ENCODE peak calls at places on chromosomes 12 and 14, in six cellular contexts. A, U, G, Q, T and D are unnamed samples.

GRCh38 chr12:75666980-75667359 is 155.6 kb upstream of the KRR1 start:
- DNase-seq in G (peak), A (no peak), Q (no peak), U (no peak), T (no peak), D (no peak)

GRCh38 chr14:22657861-22658260 is 13.7 kb upstream of the OR6J1 start:
- DNase-seq in Q (no peak), T (no peak), A (no peak), U (no peak), G (peak), D (no peak)

GRCh38 chr12:106915635-106916026 is 40.1 kb upstream of the TMEM263 start:
- DNase-seq in A (no peak), G (no peak), T (no peak), Q (no peak), U (no peak), D (no peak)

GRCh38 chr12:41234672-41235071 is 46.6 kb downstream of the PDZRN4 start:
- DNase-seq in U (peak), T (no peak), A (no peak), Q (no peak), G (no peak), D (no peak)

GRCh38 chr12:103996595-103996994 is 30.9 kb downstream of the TDG start:
- DNase-seq in A (no peak), T (no peak), Q (no peak), U (no peak), G (no peak), D (no peak)

GRCh38 chr14:104688755-104689619 is at the start of gene INF2:
- DNase-seq in T (peak), G (peak), U (peak), A (peak), Q (peak), D (no peak)

GRCh38 chr14:100578552-100578951 is 8.7 kb downstream of the BEGAIN start:
- DNase-seq in A (no peak), G (peak), Q (peak), U (no peak), T (peak), D (no peak)

GRCh38 chr12:15717940-15718567 is 71.1 kb downstream of the EPS8 start:
- DNase-seq in U (no peak), A (no peak), G (no peak), T (no peak), Q (no peak), D (no peak)

DNA sequence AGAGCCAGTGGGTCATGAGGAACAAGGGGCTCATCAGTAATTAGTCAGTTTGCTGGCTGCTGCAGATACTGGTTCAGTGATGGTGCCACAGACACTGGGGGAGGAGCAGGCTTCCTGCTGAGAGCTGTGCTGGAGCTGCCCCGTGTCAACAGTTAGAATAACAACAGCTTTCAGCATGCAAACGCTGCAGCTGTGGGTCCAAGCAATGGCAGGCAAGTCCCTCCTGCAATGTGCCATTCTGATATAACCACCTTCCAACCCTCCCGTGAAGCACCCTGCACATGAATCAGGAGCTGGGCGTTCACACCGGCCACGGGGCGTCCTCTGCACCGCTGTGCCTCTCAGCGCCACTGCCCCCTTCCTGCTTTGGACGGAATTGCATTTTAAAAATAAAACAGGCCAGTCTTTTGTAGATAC is 258.4 kb upstream of the SFSWAP start:
- DNase-seq in U (peak), Q (peak), A (peak), G (no peak), T (no peak), D (no peak)
- TF ChIP-seq CTCF in U (peak), Q (peak), A (peak), G (no peak), T (no peak), D (no peak)

GRCh38 chr14:70955543-70956480 is 48.6 kb downstream of the PCNX1 start:
- DNase-seq in Q (peak), A (peak), T (no peak), G (peak), U (no peak), D (no peak)
- TF ChIP-seq CTCF in Q (peak), A (peak), T (no peak), G (peak), U (peak), D (peak)

DNA sequence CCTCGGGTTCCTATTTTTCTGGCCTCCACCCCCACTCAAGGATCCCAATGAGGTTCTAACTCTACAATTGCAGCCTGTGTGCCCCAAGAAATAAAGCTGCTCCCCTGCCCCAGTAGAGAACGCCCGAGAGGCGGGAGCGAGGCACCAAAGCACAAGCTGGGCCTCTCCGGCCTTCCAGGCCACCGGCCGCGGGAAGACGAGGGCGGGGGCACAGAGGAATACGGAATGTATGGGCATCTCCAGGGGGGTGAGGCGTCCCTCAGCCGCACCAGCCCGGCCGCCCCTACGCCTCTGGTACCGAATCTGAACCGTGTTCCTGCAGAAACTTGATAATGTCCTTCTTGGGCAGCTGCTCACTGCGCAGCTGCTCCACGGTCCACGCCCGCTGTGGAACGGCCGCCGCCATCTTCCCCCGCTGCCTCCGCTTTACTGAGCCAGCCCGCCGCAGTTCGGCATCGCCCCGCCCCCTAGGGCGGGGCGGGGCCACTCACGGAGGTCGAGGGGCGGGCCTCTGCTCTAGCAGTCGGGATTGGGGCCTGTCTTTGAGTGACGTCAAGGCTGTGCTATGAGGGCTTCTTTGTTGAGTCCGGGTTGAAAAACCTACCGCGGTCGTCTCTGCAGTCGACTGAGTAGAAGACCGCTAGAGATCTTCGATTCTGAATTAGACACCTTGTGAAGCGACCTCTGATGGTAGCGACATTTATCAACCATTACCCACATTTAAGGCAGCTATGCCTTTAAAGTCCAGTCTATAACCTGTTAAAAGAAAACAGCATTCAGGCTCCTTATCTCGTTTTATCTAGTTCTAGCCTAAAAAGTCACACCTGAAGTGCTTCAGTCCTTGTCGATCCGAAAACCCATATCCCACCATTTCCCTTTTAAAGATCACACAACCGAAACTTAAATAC is at the start of gene FKBP3:
- DNase-seq in U (peak), G (peak), A (peak), Q (peak), T (peak), D (peak)
- TF ChIP-seq CTCF in U (no peak), G (no peak), A (peak), Q (no peak), T (no peak), D (peak)

GRCh38 chr14:56294125-56294524 is 175.9 kb downstream of the PELI2 start:
- DNase-seq in G (no peak), A (peak), U (no peak), Q (no peak), T (no peak), D (no peak)
- TF ChIP-seq CTCF in G (no peak), A (peak), U (no peak), Q (no peak), T (no peak), D (no peak)

DNA sequence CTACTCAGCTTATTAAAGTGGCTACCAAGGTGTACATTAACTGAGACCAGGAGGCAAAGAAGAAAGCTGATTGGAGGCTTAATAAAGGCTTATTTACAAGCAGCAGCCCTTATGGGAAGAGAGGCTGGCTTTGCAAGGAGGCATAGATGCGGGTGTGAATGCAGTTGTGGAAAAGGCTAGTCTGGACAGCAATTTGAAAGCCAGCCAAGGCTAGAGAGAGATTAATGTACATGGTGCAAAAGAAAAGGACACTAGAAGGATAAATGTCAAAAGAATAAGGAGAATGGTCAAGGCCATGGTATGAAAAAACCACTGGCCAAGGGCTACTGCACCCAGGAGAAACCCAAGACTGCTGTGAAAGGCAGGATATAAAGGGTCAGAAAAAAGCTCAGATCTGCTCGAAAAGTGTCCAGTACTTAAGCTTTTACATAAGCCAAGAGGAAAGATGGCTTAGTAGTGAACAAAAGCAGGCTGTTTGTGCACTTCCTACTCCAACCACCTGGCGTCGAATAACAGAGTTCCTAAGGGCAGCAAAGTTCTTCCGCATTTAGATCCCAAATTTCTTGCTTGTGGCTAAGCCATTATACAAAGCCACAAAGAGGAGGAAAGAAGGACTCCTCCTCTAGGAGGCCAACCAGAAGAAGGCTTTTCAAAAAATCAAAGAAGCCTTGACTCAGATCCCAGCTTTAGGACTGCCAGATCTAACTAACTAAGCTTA is 24.0 kb downstream of the KLRK1 start:
- DNase-seq in A (no peak), G (peak), U (no peak), Q (no peak), T (no peak), D (no peak)
- TF ChIP-seq CTCF in A (peak), G (peak), U (no peak), Q (no peak), T (no peak), D (no peak)

GRCh38 chr12:5442251-5443006 is 10.5 kb downstream of the NTF3 start:
- DNase-seq in U (no peak), T (no peak), Q (no peak), G (peak), A (no peak), D (no peak)
- TF ChIP-seq CTCF in U (peak), T (no peak), Q (no peak), G (peak), A (peak), D (peak)

GRCh38 chr12:27018071-27018470 is 3.9 kb upstream of the TM7SF3 start:
- DNase-seq in Q (no peak), U (no peak), G (no peak), T (no peak), A (no peak), D (no peak)

GRCh38 chr12:27014085-27014858 is at the start of gene TM7SF3:
- DNase-seq in A (peak), U (peak), Q (peak), G (peak), T (peak), D (peak)

GRCh38 chr12:27014859-27015729 is 910 bp upstream of the TM7SF3 start:
- DNase-seq in G (no peak), A (no peak), Q (no peak), T (no peak), U (no peak), D (no peak)

GRCh38 chr12:27013606-27014084 is 539 bp downstream of the TM7SF3 start:
- DNase-seq in Q (peak), T (no peak), G (peak), U (no peak), A (no peak), D (no peak)

DNA sequence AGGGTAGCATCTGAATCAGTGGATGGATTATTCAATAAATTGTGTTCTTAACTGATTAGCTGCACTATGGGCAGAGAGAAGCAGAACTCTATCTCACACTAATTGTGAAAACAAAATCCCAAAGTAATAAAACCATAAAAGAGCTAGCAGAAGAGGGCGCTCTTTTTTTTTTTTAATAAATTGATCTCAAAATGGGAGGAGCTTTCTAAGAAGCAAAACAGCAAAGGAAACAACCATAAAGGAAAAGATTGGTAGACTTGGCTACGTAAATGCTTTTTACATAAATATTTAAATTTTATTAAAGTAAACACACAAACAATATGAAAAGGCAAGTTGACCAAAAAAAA is 1.5 kb upstream of the TM7SF3 start:
- DNase-seq in T (no peak), Q (no peak), A (no peak), U (no peak), G (peak), D (no peak)
- TF ChIP-seq CTCF in T (peak), Q (peak), A (peak), U (peak), G (no peak), D (peak)

GRCh38 chr12:121579190-121579791 is 1.5 kb downstream of the KDM2B start:
- DNase-seq in Q (peak), A (no peak), U (peak), T (peak), G (no peak), D (peak)

GRCh38 chr12:121581681-121582439 is 1.0 kb upstream of the KDM2B start:
- DNase-seq in G (peak), U (no peak), Q (no peak), T (peak), A (peak), D (peak)

GRCh38 chr12:121582583-121583333 is 1.9 kb upstream of the KDM2B start:
- DNase-seq in U (no peak), G (no peak), Q (no peak), A (no peak), T (no peak), D (no peak)

GRCh38 chr12:121579981-121580868 is 598 bp downstream of the KDM2B start:
- DNase-seq in U (peak), T (peak), Q (peak), G (peak), A (peak), D (peak)

DNA sequence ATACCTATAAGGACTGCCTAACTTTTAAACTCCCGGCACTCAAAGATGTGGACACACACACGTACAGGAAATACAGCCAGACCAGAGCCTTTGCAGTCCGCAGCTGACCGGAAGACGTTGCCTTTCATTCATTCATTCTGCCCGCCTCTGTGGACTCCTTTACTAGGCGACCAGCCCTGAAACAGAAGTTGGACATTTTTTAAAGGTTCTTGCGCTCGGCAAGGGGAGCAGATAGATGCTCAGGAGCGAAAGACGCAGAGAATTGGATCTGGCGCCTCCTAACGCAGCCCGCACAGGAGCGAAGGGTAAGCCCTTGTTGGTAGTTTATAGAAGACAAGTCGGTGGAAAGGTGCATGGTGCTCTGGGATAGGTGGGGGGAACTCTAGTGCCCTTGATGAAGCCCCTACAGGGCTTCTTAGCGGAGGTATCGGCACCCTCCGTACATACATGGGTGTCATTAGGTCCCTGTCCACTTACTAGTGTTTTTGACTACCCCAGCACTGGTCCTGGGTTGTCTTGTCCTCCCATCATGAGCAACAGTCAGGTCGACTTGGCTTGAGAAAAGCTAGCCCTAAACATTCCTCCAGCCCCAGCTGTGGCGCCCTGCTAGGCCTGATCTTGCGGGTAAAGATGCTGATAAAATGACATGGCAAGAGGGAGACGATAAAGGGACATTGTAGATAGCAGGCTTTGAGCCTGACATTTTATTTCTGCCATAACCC is at the start of gene KDM2B:
- DNase-seq in T (peak), A (no peak), Q (peak), G (peak), U (peak), D (peak)
- TF ChIP-seq CTCF in T (no peak), A (no peak), Q (no peak), G (no peak), U (no peak), D (no peak)

GRCh38 chr12:6273931-6274687 is 36.4 kb upstream of the PLEKHG6 start:
- DNase-seq in T (no peak), G (no peak), U (no peak), A (no peak), Q (no peak), D (no peak)
- TF ChIP-seq CTCF in T (no peak), G (no peak), U (no peak), A (no peak), Q (no peak), D (no peak)